ENCODE peak calls at places on chromosomes 3 and 15, in four cellular contexts. One of them, this sample, is unnamed.

GRCh38 chr3:13528217-13528801 is 20.6 kb upstream of the FBLN2 start:
- DNase-seq in uterus: no peak
- DNase-seq in EL: no peak
- DNase-seq in substantia nigra: no peak
- DNase-seq in this sample: no peak

GRCh38 chr3:171162986-171163723 is 136.6 kb upstream of the SLC2A2 start:
- DNase-seq in uterus: no peak
- DNase-seq in substantia nigra: no peak
- DNase-seq in EL: no peak
- DNase-seq in this sample: no peak

GRCh38 chr15:44485880-44486279 is 51.1 kb upstream of the EIF3J start:
- DNase-seq in substantia nigra: no peak
- DNase-seq in EL: no peak
- DNase-seq in uterus: no peak
- DNase-seq in this sample: no peak

GRCh38 chr15:51828621-51829359 is 663 bp upstream of the TMOD3 start:
- DNase-seq in uterus: no peak
- DNase-seq in substantia nigra: no peak
- DNase-seq in EL: peak; percentile 69
- DNase-seq in this sample: no peak

GRCh38 chr3:162729686-162730085 is 1233.1 kb downstream of the OTOL1 start:
- DNase-seq in substantia nigra: no peak
- DNase-seq in EL: peak; percentile 37
- DNase-seq in uterus: no peak
- DNase-seq in this sample: no peak

GRCh38 chr15:66852064-66852905 is 150.2 kb downstream of the SMAD6 start:
- DNase-seq in uterus: no peak
- DNase-seq in EL: no peak
- DNase-seq in substantia nigra: no peak
- DNase-seq in this sample: no peak

GRCh38 chr3:8867646-8868045 is 95.6 kb downstream of the RAD18 start:
- DNase-seq in substantia nigra: no peak
- DNase-seq in EL: no peak
- DNase-seq in uterus: no peak
- DNase-seq in this sample: no peak

GRCh38 chr15:41653760-41654159 is 6.4 kb upstream of the MGA start:
- DNase-seq in substantia nigra: no peak
- DNase-seq in EL: no peak
- DNase-seq in uterus: no peak
- DNase-seq in this sample: no peak

GRCh38 chr3:59469948-59470723 is 420.3 kb upstream of the CFAP20DC start:
- DNase-seq in EL: peak; percentile 12
- DNase-seq in uterus: no peak
- DNase-seq in substantia nigra: no peak
- DNase-seq in this sample: no peak

GRCh38 chr3:159669024-159669476 is 319.6 kb upstream of the IL12A start:
- DNase-seq in uterus: no peak
- DNase-seq in substantia nigra: no peak
- DNase-seq in EL: peak; percentile 40
- DNase-seq in this sample: no peak

GRCh38 chr15:90513448-90513847 is 16.3 kb upstream of the CRTC3 start:
- DNase-seq in EL: no peak
- DNase-seq in substantia nigra: no peak
- DNase-seq in uterus: no peak
- DNase-seq in this sample: no peak

GRCh38 chr3:124565013-124565412 is 165.2 kb upstream of the UMPS start:
- DNase-seq in EL: peak; percentile 74
- DNase-seq in substantia nigra: peak; percentile 59
- DNase-seq in uterus: peak; percentile 65
- DNase-seq in this sample: peak; percentile 40

GRCh38 chr3:146464005-146464595 is 5.3 kb downstream of the PLSCR2 start:
- DNase-seq in EL: peak; percentile 44
- DNase-seq in uterus: no peak
- DNase-seq in substantia nigra: no peak
- DNase-seq in this sample: no peak

GRCh38 chr3:55720614-55721013 is 233.5 kb upstream of the WNT5A start:
- DNase-seq in EL: peak; percentile 55
- DNase-seq in uterus: no peak
- DNase-seq in substantia nigra: no peak
- DNase-seq in this sample: no peak

GRCh38 chr15:34708422-34708821 is 46.4 kb downstream of the GJD2 start:
- DNase-seq in substantia nigra: peak; percentile 13
- DNase-seq in uterus: no peak
- DNase-seq in EL: peak; percentile 54
- DNase-seq in this sample: peak; percentile 9

GRCh38 chr3:183502782-183503181 is 52.7 kb downstream of the KLHL6 start:
- DNase-seq in EL: no peak
- DNase-seq in substantia nigra: peak; percentile 14
- DNase-seq in uterus: no peak
- DNase-seq in this sample: peak; percentile 54

GRCh38 chr3:151900460-151900859 is 27.0 kb downstream of the SUCNR1 start:
- DNase-seq in substantia nigra: no peak
- DNase-seq in EL: no peak
- DNase-seq in uterus: no peak
- DNase-seq in this sample: no peak

GRCh38 chr15:51759557-51760070 is 8.2 kb downstream of the TMOD2 start:
- DNase-seq in EL: peak; percentile 92
- DNase-seq in substantia nigra: no peak
- DNase-seq in uterus: peak; percentile 66
- DNase-seq in this sample: no peak

GRCh38 chr15:98830034-98830634 is 177.5 kb downstream of the PGPEP1L start:
- DNase-seq in uterus: no peak
- DNase-seq in EL: no peak
- DNase-seq in substantia nigra: no peak
- DNase-seq in this sample: no peak

GRCh38 chr15:80776420-80777045 is 2.6 kb upstream of the CEMIP start:
- DNase-seq in substantia nigra: peak; percentile 62
- DNase-seq in EL: peak; percentile 80
- DNase-seq in uterus: peak; percentile 48
- DNase-seq in this sample: peak; percentile 22

GRCh38 chr3:152941825-152942224 is 106.9 kb downstream of the P2RY1 start:
- DNase-seq in EL: no peak
- DNase-seq in uterus: no peak
- DNase-seq in substantia nigra: no peak
- DNase-seq in this sample: no peak

GRCh38 chr3:55488398-55489055 is 1.4 kb upstream of the WNT5A start:
- DNase-seq in uterus: peak; percentile 55
- DNase-seq in EL: peak; percentile 90
- DNase-seq in substantia nigra: peak; percentile 36
- DNase-seq in this sample: peak; percentile 42

GRCh38 chr15:71011503-71012155 is 103.6 kb upstream of the THSD4 start:
- DNase-seq in uterus: no peak
- DNase-seq in substantia nigra: no peak
- DNase-seq in EL: peak; percentile 64
- DNase-seq in this sample: no peak

GRCh38 chr3:49648354-49649057 is 25.6 kb upstream of the APEH start:
- DNase-seq in substantia nigra: no peak
- DNase-seq in uterus: no peak
- DNase-seq in EL: no peak
- DNase-seq in this sample: no peak

GRCh38 chr3:153160451-153161137 is 1.4 kb upstream of the RAP2B start:
- DNase-seq in substantia nigra: peak; percentile 20
- DNase-seq in uterus: peak; percentile 72
- DNase-seq in EL: peak; percentile 90
- DNase-seq in this sample: peak; percentile 56

GRCh38 chr15:70063284-70063991 is 34.3 kb downstream of the TLE3 start:
- DNase-seq in EL: no peak
- DNase-seq in uterus: peak; percentile 72
- DNase-seq in substantia nigra: no peak
- DNase-seq in this sample: no peak

GRCh38 chr3:42982645-42983412 is 3.7 kb downstream of the GASK1A start:
- DNase-seq in EL: no peak
- DNase-seq in substantia nigra: no peak
- DNase-seq in uterus: no peak
- DNase-seq in this sample: no peak

GRCh38 chr15:37079726-37080125 is 20.6 kb downstream of the MEIS2 start:
- DNase-seq in uterus: peak; percentile 40
- DNase-seq in EL: no peak
- DNase-seq in substantia nigra: no peak
- DNase-seq in this sample: peak; percentile 30

GRCh38 chr15:67144609-67145306 is 79.4 kb downstream of the SMAD3 start:
- DNase-seq in substantia nigra: no peak
- DNase-seq in EL: peak; percentile 45
- DNase-seq in uterus: peak; percentile 16
- DNase-seq in this sample: no peak

GRCh38 chr3:190384241-190384863 is 3.6 kb upstream of the CLDN16 start:
- DNase-seq in uterus: no peak
- DNase-seq in EL: peak; percentile 42
- DNase-seq in substantia nigra: no peak
- DNase-seq in this sample: no peak

GRCh38 chr3:31377045-31377642 is 155.6 kb upstream of the STT3B start:
- DNase-seq in substantia nigra: no peak
- DNase-seq in EL: peak; percentile 75
- DNase-seq in uterus: no peak
- DNase-seq in this sample: no peak

GRCh38 chr3:113194747-113195400 is 16.5 kb upstream of the BOC start:
- DNase-seq in substantia nigra: no peak
- DNase-seq in EL: no peak
- DNase-seq in uterus: no peak
- DNase-seq in this sample: peak; percentile 12

GRCh38 chr3:177196473-177197040 is 725 bp downstream of the TBL1XR1 start:
- DNase-seq in EL: peak; percentile 48
- DNase-seq in substantia nigra: peak; percentile 32
- DNase-seq in uterus: peak; percentile 25
- DNase-seq in this sample: no peak

GRCh38 chr3:127320529-127321121 is 32.8 kb upstream of the PRR20G start:
- DNase-seq in substantia nigra: no peak
- DNase-seq in EL: no peak
- DNase-seq in uterus: no peak
- DNase-seq in this sample: no peak

GRCh38 chr3:112078125-112079083 is 7.8 kb upstream of the C3orf52 start:
- DNase-seq in EL: no peak
- DNase-seq in substantia nigra: no peak
- DNase-seq in uterus: no peak
- DNase-seq in this sample: no peak

GRCh38 chr15:49988766-49989165 is 130.3 kb downstream of the ATP8B4 start:
- DNase-seq in substantia nigra: no peak
- DNase-seq in uterus: no peak
- DNase-seq in EL: no peak
- DNase-seq in this sample: no peak